ENCODE peak calls at places on chromosome 21, in four cellular contexts. E is stimulated activated effector memory CD8-positive, alpha-beta T cell treated with anti-CD3 and anti-CD28 coated beads, Interleukin-12 subunit alpha, Interleukin-12 subunit beta, amount 100 ng/mL, for 72 hours; Q is body of pancreas; G is activated T-cell treated with anti-CD3 and anti-CD28 coated beads, Interleukin-2, amount 50 U/mL, for 4 hours. F is an unnamed sample.

GRCh38 chr21:36929622-36930021 is 36.8 kb downstream of the HLCS start:
- ATAC-seq in E (no peak), Q (peak; percentile 53), G (no peak), F (no peak)

GRCh38 chr21:14877581-14878228 is 187.1 kb downstream of the NRIP1 start:
- ATAC-seq in Q (peak; percentile 58), E (peak; percentile 34), G (no peak), F (peak; percentile 24)

GRCh38 chr21:37475186-37475868 is 108.8 kb downstream of the DYRK1A start:
- ATAC-seq in G (no peak), E (peak; percentile 76), Q (no peak), F (no peak)

GRCh38 chr21:29287383-29287782 is 11.3 kb upstream of the BACH1 start:
- ATAC-seq in E (no peak), G (no peak), Q (no peak), F (no peak)

GRCh38 chr21:38300180-38300579 is 43.4 kb downstream of the KCNJ15 start:
- ATAC-seq in G (no peak), E (no peak), Q (no peak), F (no peak)

GRCh38 chr21:41521489-41522027 is 13.6 kb upstream of the TMPRSS2 start:
- ATAC-seq in Q (no peak), G (no peak), E (peak; percentile 50), F (no peak)

GRCh38 chr21:43861716-43862115 is 3.3 kb upstream of the AGPAT3 start:
- ATAC-seq in G (no peak), E (no peak), Q (no peak), F (no peak)

GRCh38 chr21:31872452-31873274 is at the start of gene HUNK:
- ATAC-seq in Q (peak; percentile 51), E (peak; percentile 31), G (peak; percentile 41), F (peak; percentile 55)

GRCh38 chr21:45768741-45769049 is 125.2 kb downstream of the PCBP3 start:
- ATAC-seq in G (no peak), E (no peak), Q (no peak), F (no peak)

GRCh38 chr21:16587141-16587570 is 857.4 kb downstream of the USP25 start:
- ATAC-seq in Q (peak; percentile 84), E (no peak), G (no peak), F (no peak)

GRCh38 chr21:44444286-44444931 is 10.9 kb upstream of the LRRC3 start:
- ATAC-seq in G (no peak), E (no peak), Q (no peak), F (no peak)

GRCh38 chr21:41973861-41974751 is 20.3 kb upstream of the C2CD2 start:
- ATAC-seq in E (no peak), G (peak; percentile 32), Q (peak; percentile 30), F (peak; percentile 43)

GRCh38 chr21:36064085-36064460 is 3.7 kb upstream of the SETD4 start:
- ATAC-seq in G (no peak), E (no peak), Q (no peak), F (no peak)